ENCODE peak calls at places on chromosomes 16 and 17, in ten cellular contexts. V, R, Q, B, F, D, X, A, Y and U are unnamed samples.

GRCh38 chr17:50661795-50662391 is 27.2 kb downstream of the ABCC3 start:
- DNase-seq in F (peak; percentile 48), D (peak; percentile 89), R (peak; percentile 100), A (peak; percentile 88), Y (no peak), B (peak; percentile 79), X (peak; percentile 93), V (peak; percentile 93), Q (peak; percentile 88), U (peak; percentile 88)

GRCh38 chr16:48963901-48964615 is 317.6 kb downstream of the CBLN1 start:
- DNase-seq in A (peak; percentile 97), V (peak; percentile 89), F (no peak), Y (no peak), B (no peak), R (peak; percentile 91), D (no peak), X (peak; percentile 93), Q (no peak), U (no peak)

GRCh38 chr17:17694229-17695081 is 13.2 kb downstream of the RAI1 start:
- DNase-seq in D (peak; percentile 91), F (peak; percentile 78), X (peak; percentile 55), V (peak; percentile 71), Y (peak; percentile 90), B (peak; percentile 78), R (peak; percentile 78), A (peak; percentile 78), Q (peak; percentile 85), U (peak; percentile 76)

GRCh38 chr17:22704674-22705073 is 1012.4 kb downstream of the KCNJ18 start:
- DNase-seq in Q (no peak), V (no peak), A (no peak), Y (no peak), X (no peak), R (peak; percentile 8), D (no peak), B (no peak), F (no peak), U (no peak)

GRCh38 chr16:17416461-17417221 is 54.1 kb downstream of the XYLT1 start:
- DNase-seq in B (peak; percentile 56), Y (no peak), V (no peak), A (peak; percentile 51), F (no peak), X (peak; percentile 38), Q (no peak), R (no peak), D (peak; percentile 78), U (peak; percentile 41)

GRCh38 chr17:42428141-42428944 is 5.3 kb upstream of the CAVIN1 start:
- DNase-seq in X (peak; percentile 99), B (peak; percentile 74), Y (peak; percentile 83), D (peak; percentile 85), Q (no peak), V (peak; percentile 98), F (peak; percentile 49), R (no peak), A (peak; percentile 98), U (peak; percentile 70)

GRCh38 chr17:50112694-50113093 is 17.3 kb downstream of the SAMD14 start:
- DNase-seq in R (no peak), F (no peak), D (no peak), A (no peak), V (no peak), Q (no peak), B (no peak), Y (no peak), X (no peak), U (no peak)

GRCh38 chr16:71426069-71426879 is 15.6 kb downstream of the TLE7 start:
- DNase-seq in A (peak; percentile 90), D (peak; percentile 98), R (no peak), V (peak; percentile 99), B (peak; percentile 95), Y (peak; percentile 88), F (no peak), Q (peak; percentile 70), X (peak; percentile 90), U (peak; percentile 21)

GRCh38 chr16:5207001-5207523 is 109.5 kb upstream of the EEF2KMT start:
- DNase-seq in D (no peak), Y (no peak), X (no peak), B (no peak), R (no peak), F (no peak), A (no peak), V (no peak), Q (no peak), U (no peak)

GRCh38 chr16:49564577-49565224 is 191.1 kb downstream of the C16orf78 start:
- DNase-seq in Q (no peak), V (no peak), A (peak; percentile 12), F (no peak), D (no peak), R (no peak), B (no peak), X (no peak), Y (no peak), U (no peak)

GRCh38 chr16:31132979-31133599 is 2.4 kb downstream of the PRSS8 start:
- DNase-seq in R (no peak), X (no peak), F (no peak), Y (no peak), B (no peak), A (no peak), V (no peak), Q (no peak), D (no peak), U (no peak)
- H3K9ac ChIP-seq in R (no peak overlapping the region), X (no peak overlapping the region), F (no peak overlapping the region), Y (no peak overlapping the region), B (no peak overlapping the region), A (no peak overlapping the region), V (no peak overlapping the region), Q (no peak overlapping the region), D (no peak overlapping the region), U (peak overlapping the region; percentile 100)

GRCh38 chr16:89070590-89070989 is 23.1 kb upstream of the ACSF3 start:
- DNase-seq in Y (no peak), D (no peak), A (no peak), Q (no peak), R (no peak), F (no peak), V (no peak), B (no peak), X (no peak), U (no peak)
- TF ChIP-seq CTCF in Y (no peak), D (no peak), A (no peak), Q (no peak), R (no peak), F (no peak), V (no peak), B (no peak), X (no peak), U (no peak)

DNA sequence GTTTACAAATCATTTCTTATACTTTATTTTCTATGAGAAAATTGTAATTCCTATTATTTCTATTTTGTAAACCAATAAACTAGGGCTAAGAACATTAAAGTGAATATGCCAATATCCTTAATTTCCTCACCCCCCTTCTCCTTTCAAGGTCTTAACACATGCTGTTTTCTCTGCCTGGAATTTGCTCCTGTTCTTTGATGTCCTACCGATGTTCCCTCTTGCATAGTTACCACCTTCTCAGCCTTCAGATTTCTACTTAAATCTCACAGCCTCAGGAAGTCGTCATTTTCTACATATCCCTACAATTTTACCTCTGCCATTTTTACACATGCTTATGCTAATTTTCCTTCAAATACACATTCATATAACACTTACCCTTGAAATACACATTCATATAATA is 890.9 kb upstream of the CDH8 start:
- DNase-seq in X (no peak), Q (no peak), R (no peak), F (no peak), Y (no peak), B (no peak), V (no peak), A (no peak), D (no peak), U (no peak)
- H3K9ac ChIP-seq in X (no peak overlapping the region), Q (no peak overlapping the region), R (no peak overlapping the region), F (no peak overlapping the region), Y (no peak overlapping the region), B (no peak overlapping the region), V (no peak overlapping the region), A (no peak overlapping the region), D (no peak overlapping the region), U (no peak overlapping the region)

GRCh38 chr16:75064403-75065148 is 52.0 kb downstream of the LDHD start:
- DNase-seq in D (no peak), A (peak; percentile 65), B (no peak), X (peak; percentile 39), V (no peak), F (peak; percentile 85), Y (no peak), Q (no peak), R (peak; percentile 74), U (peak; percentile 77)
- TF ChIP-seq CTCF in D (no peak), A (no peak), B (no peak), X (no peak), V (no peak), F (no peak), Y (no peak), Q (no peak), R (no peak), U (no peak)

DNA sequence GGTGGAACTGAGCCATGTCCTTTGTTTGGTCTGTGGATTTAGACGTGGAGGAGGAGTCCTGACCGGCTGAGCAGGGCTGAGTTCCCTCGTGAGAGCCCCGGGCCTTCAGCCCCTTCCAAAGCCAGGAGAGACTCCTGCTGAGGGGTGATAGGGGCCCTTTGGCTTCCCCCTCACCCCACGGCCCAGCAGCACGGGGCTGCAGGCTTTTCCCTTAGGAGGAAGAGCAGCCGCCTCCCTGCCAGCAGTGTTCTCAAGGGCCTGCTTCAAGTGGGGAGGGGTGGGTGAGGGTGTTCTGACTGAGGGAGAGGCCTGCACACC is 1.5 kb upstream of the CYB561 start:
- DNase-seq in F (no peak), A (no peak), Y (no peak), B (no peak), R (no peak), D (no peak), V (no peak), X (no peak), Q (peak; percentile 52), U (no peak)
- H3K9ac ChIP-seq in F (no peak overlapping the region), A (no peak overlapping the region), Y (no peak overlapping the region), B (no peak overlapping the region), R (peak overlapping the region; percentile 97), D (no peak overlapping the region), V (no peak overlapping the region), X (no peak overlapping the region), Q (peak overlapping the region; percentile 96), U (peak overlapping the region; percentile 48)